ENCODE peak calls at places on chromosomes 16 and 17, in five cellular contexts. Z is skeletal muscle cell; A is stimulated activated naive CD4-positive, alpha-beta T cell treated with Interleukin-2 at 50 U/mL for 16 hours; I is astrocyte of the hippocampus; W is NCI-H187. K is an unnamed sample.

GRCh38 chr16:67001726-67002125 is 13.3 kb downstream of the CES4A start:
- DNase-seq in Z (no peak), A (no peak), I (no peak), W (no peak), K (no peak)

GRCh38 chr17:79026345-79027273 is 2.6 kb downstream of the C1QTNF1 start:
- DNase-seq in Z (no peak), A (no peak), I (peak), W (no peak), K (no peak)

GRCh38 chr17:78903101-78903779 is at the start of gene CEP295NL:
- DNase-seq in Z (no peak), A (no peak), I (peak), W (no peak), K (no peak)

GRCh38 chr17:37089998-37090397 is 141.2 kb downstream of the AATF start:
- DNase-seq in Z (no peak), A (peak), I (no peak), W (no peak), K (no peak)

GRCh38 chr17:38741853-38742421 is 6.2 kb downstream of the PCGF2 start:
- DNase-seq in Z (no peak), A (no peak), I (peak), W (no peak), K (no peak)

GRCh38 chr17:59493867-59494266 is 71.5 kb upstream of the DHX40 start:
- DNase-seq in Z (no peak), A (no peak), I (no peak), W (no peak), K (no peak)

GRCh38 chr16:70703041-70703834 is 17.4 kb upstream of the MTSS2 start:
- DNase-seq in Z (peak), A (no peak), I (peak), W (no peak), K (no peak)

GRCh38 chr16:2482181-2483107 is 7.5 kb downstream of the TBC1D24 start:
- DNase-seq in Z (peak), A (no peak), I (no peak), W (peak), K (no peak)

GRCh38 chr16:4862639-4863038 is 15.4 kb downstream of the UBN1 start:
- DNase-seq in Z (no peak), A (no peak), I (no peak), W (no peak), K (no peak)

GRCh38 chr17:27473748-27474609 is 17.7 kb downstream of the KSR1 start:
- DNase-seq in Z (no peak), A (peak), I (no peak), W (no peak), K (no peak)

GRCh38 chr16:85524365-85524629 is 88.8 kb upstream of the GSE1 start:
- DNase-seq in Z (no peak), A (no peak), I (no peak), W (no peak), K (no peak)

GRCh38 chr17:62716834-62717588 is 89.5 kb downstream of the MRC2 start:
- DNase-seq in Z (no peak), A (no peak), I (no peak), W (no peak), K (no peak)

GRCh38 chr16:88920618-88921602 is 54.5 kb upstream of the PABPN1L start:
- DNase-seq in Z (no peak), A (no peak), I (peak), W (no peak), K (no peak)

GRCh38 chr17:82720204-82720603 is 3.7 kb downstream of the FN3KRP start:
- DNase-seq in Z (no peak), A (no peak), I (no peak), W (no peak), K (no peak)

GRCh38 chr16:70681382-70682238 is 4.2 kb downstream of the MTSS2 start:
- DNase-seq in Z (no peak), A (no peak), I (peak), W (no peak), K (no peak)

GRCh38 chr16:48687421-48688038 is 77.5 kb upstream of the N4BP1 start:
- DNase-seq in Z (peak), A (no peak), I (peak), W (peak), K (peak)

GRCh38 chr17:48526986-48527741 is 3.6 kb downstream of the HOXB1 start:
- DNase-seq in Z (no peak), A (no peak), I (no peak), W (no peak), K (no peak)

GRCh38 chr16:81821422-81822128 is 42.5 kb downstream of the PLCG2 start:
- DNase-seq in Z (no peak), A (no peak), I (no peak), W (no peak), K (no peak)

GRCh38 chr16:8874388-8874787 is 5.6 kb upstream of the CARHSP1 start:
- DNase-seq in Z (no peak), A (no peak), I (no peak), W (no peak), K (no peak)

GRCh38 chr17:17751996-17752821 is 71.0 kb downstream of the RAI1 start:
- DNase-seq in Z (peak), A (peak), I (peak), W (peak), K (peak)

GRCh38 chr16:75074920-75075687 is 41.5 kb downstream of the LDHD start:
- DNase-seq in Z (no peak), A (peak), I (no peak), W (no peak), K (no peak)

GRCh38 chr17:4247981-4248388 is 15.8 kb downstream of the ANKFY1 start:
- DNase-seq in Z (no peak), A (no peak), I (no peak), W (peak), K (no peak)

GRCh38 chr17:22300731-22301352 is 608.5 kb downstream of the KCNJ18 start:
- DNase-seq in Z (no peak), A (no peak), I (no peak), W (no peak), K (no peak)

GRCh38 chr16:81526935-81527334 is 82.3 kb downstream of the CMIP start:
- DNase-seq in Z (no peak), A (no peak), I (peak), W (no peak), K (no peak)

GRCh38 chr16:69593756-69594155 is 28.0 kb downstream of the NFAT5 start:
- DNase-seq in Z (no peak), A (no peak), I (no peak), W (no peak), K (no peak)

GRCh38 chr17:50276588-50277356 is 2.5 kb downstream of the TMEM92 start:
- DNase-seq in Z (no peak), A (no peak), I (no peak), W (no peak), K (no peak)

GRCh38 chr17:31499771-31500554 is 108.5 kb downstream of the RAB11FIP4 start:
- DNase-seq in Z (peak), A (no peak), I (peak), W (no peak), K (no peak)

GRCh38 chr17:17495448-17496188 is 577 bp downstream of the RASD1 start:
- DNase-seq in Z (no peak), A (peak), I (no peak), W (no peak), K (no peak)

GRCh38 chr16:78528265-78528664 is 428.8 kb downstream of the WWOX start:
- DNase-seq in Z (no peak), A (no peak), I (peak), W (no peak), K (no peak)

GRCh38 chr16:4362476-4363250 is 9.0 kb upstream of the VASN start:
- DNase-seq in Z (no peak), A (no peak), I (no peak), W (no peak), K (no peak)

GRCh38 chr16:89300311-89300975 is 82.9 kb downstream of the ZNF778 start:
- DNase-seq in Z (peak), A (no peak), I (peak), W (no peak), K (no peak)

GRCh38 chr17:37710344-37710886 is 34.4 kb downstream of the HNF1B start:
- DNase-seq in Z (no peak), A (no peak), I (peak), W (no peak), K (peak)

GRCh38 chr16:53433509-53433908 is 762 bp upstream of the RBL2 start:
- DNase-seq in Z (no peak), A (no peak), I (peak), W (no peak), K (no peak)

GRCh38 chr17:2724783-2725164 is 13.2 kb upstream of the CLUH start:
- DNase-seq in Z (no peak), A (peak), I (peak), W (no peak), K (no peak)

GRCh38 chr16:72149676-72150464 is 22.1 kb downstream of the PMFBP1 start:
- DNase-seq in Z (no peak), A (no peak), I (no peak), W (no peak), K (no peak)

GRCh38 chr17:44967026-44967906 is 837 bp downstream of the C1QL1 start:
- DNase-seq in Z (no peak), A (no peak), I (no peak), W (no peak), K (no peak)

GRCh38 chr17:58575511-58575910 is 61.1 kb upstream of the MTMR4 start:
- DNase-seq in Z (peak), A (no peak), I (peak), W (no peak), K (no peak)

K was measured in NCI-H1436 treated with DMSO at 0.1 percent for 48 hours.